ENCODE peak calls at places on chromosomes 11 and 22, in five cellular contexts. M is left lung, B is AG09309, W is fibroblast of pulmonary artery, F is HFFc6. A is an unnamed sample.

GRCh38 chr22:23762866-23763578 is at the start of gene C22orf15:
- DNase-seq in F (peak; percentile 56), M (no peak), W (peak; percentile 44), B (no peak), A (no peak)

GRCh38 chr11:43830928-43831440 is 49.6 kb upstream of the ALKBH3 start:
- DNase-seq in M (peak; percentile 51), F (peak; percentile 100), B (peak; percentile 99), W (peak; percentile 98), A (no peak)

GRCh38 chr11:125373426-125374391 is 122.4 kb downstream of the FEZ1 start:
- DNase-seq in W (peak; percentile 49), M (no peak), F (no peak), B (no peak), A (no peak)

GRCh38 chr11:90556612-90557011 is 333.8 kb upstream of the CHORDC1 start:
- DNase-seq in B (no peak), F (no peak), M (no peak), W (no peak), A (no peak)

GRCh38 chr11:23205156-23205871 is 345.0 kb upstream of the CCDC179 start:
- DNase-seq in F (peak; percentile 18), W (peak; percentile 38), B (no peak), M (no peak), A (no peak)

GRCh38 chr11:12410006-12410728 is 32.8 kb downstream of the PARVA start:
- DNase-seq in F (peak; percentile 62), B (no peak), M (no peak), W (peak; percentile 60), A (no peak)

GRCh38 chr11:22467248-22467647 is 129.1 kb downstream of the SLC17A6 start:
- DNase-seq in B (no peak), F (no peak), M (no peak), W (peak; percentile 18), A (no peak)

GRCh38 chr11:118615282-118615979 is 8.0 kb downstream of the PHLDB1 start:
- DNase-seq in B (no peak), F (no peak), M (no peak), W (no peak), A (no peak)

GRCh38 chr22:37144180-37144554 is 5.5 kb downstream of the IL2RB start:
- DNase-seq in W (no peak), M (no peak), B (no peak), F (no peak), A (no peak)

GRCh38 chr11:91686700-91687099 is 537.9 kb upstream of the FAT3 start:
- DNase-seq in W (no peak), F (no peak), M (no peak), B (no peak), A (no peak)

GRCh38 chr11:73257342-73258103 is 14.6 kb upstream of the P2RY6 start:
- DNase-seq in M (peak; percentile 61), W (peak; percentile 87), B (peak; percentile 89), F (peak; percentile 95), A (no peak)

GRCh38 chr22:30830907-30831306 is 136.2 kb downstream of the OSBP2 start:
- DNase-seq in M (no peak), W (peak; percentile 96), B (peak; percentile 84), F (peak; percentile 87), A (no peak)

GRCh38 chr11:64150481-64151239 is 15.3 kb downstream of the MACROD1 start:
- DNase-seq in W (no peak), F (no peak), M (no peak), B (no peak), A (no peak)

GRCh38 chr11:102974552-102975280 is 19.2 kb upstream of the MMP13 start:
- DNase-seq in W (peak; percentile 56), B (no peak), M (peak; percentile 33), F (peak; percentile 75), A (no peak)

GRCh38 chr11:76241243-76242000 is 35.1 kb upstream of the WNT11 start:
- DNase-seq in W (no peak), F (no peak), B (no peak), M (no peak), A (no peak)

GRCh38 chr22:48696371-48696770 is 1131.3 kb downstream of the BRD1 start:
- DNase-seq in B (no peak), F (no peak), M (no peak), W (no peak), A (no peak)

GRCh38 chr22:26466196-26466595 is 17.4 kb downstream of the HPS4 start:
- DNase-seq in B (no peak), M (no peak), F (no peak), W (no peak), A (no peak)

GRCh38 chr11:68038226-68038717 is 553 bp upstream of the TCIRG1 start:
- DNase-seq in F (no peak), M (no peak), W (no peak), B (no peak), A (no peak)

DNA sequence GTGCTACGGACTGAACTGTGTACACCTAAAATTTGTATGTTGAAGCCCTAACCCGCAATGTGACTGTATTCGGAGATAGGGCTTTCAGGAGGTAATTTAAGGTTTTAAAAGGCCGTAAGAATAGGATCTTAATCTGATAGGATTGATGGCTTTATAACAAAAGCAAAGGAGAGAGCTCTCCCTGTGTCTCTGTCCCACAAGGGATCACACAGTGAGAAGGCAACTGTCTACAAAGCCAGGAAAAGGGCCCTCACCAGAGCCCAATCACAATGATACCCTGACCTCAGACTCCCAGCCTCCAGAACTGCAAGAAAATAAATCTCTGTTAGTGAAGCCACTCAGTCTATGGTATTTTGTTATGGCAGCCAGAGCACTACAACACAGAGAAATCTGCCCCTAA is 208.7 kb upstream of the ZC3H12C start:
- DNase-seq in M (no peak), B (no peak), F (no peak), W (no peak), A (no peak)
- TF ChIP-seq CTCF in M (no peak), B (no peak), F (no peak), W (no peak), A (no peak)

GRCh38 chr22:27948569-27948968 is 29.5 kb upstream of the PITPNB start:
- DNase-seq in F (no peak), W (no peak), M (no peak), B (no peak), A (no peak)

GRCh38 chr22:27947461-27947860 is 28.4 kb upstream of the PITPNB start:
- DNase-seq in B (no peak), F (no peak), M (no peak), W (peak; percentile 57), A (no peak)

GRCh38 chr22:27949421-27949820 is 30.4 kb upstream of the PITPNB start:
- DNase-seq in M (no peak), W (no peak), B (no peak), F (no peak), A (no peak)

GRCh38 chr22:27952091-27952490 is 33.0 kb upstream of the PITPNB start:
- DNase-seq in M (no peak), F (peak; percentile 61), W (peak; percentile 80), B (no peak), A (no peak)

DNA sequence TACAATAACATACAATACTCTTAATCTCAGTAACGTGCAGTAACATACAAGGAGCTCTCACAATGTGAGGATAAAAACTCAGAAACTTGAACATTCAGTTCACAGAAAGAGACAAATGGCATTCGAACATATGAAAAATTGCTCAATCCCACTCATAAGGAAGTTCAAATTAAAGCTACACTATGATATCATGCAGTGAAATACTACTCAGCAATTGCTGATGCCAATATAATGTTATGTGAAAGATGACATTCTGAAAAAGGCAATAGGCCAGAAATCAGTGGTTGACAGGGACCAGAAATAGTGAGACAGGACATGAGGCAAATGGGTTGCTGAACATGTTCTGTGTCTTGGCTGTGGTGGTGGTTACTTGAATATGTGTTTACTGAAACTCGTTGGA is 33.7 kb upstream of the PITPNB start:
- DNase-seq in M (no peak), B (no peak), F (no peak), W (peak; percentile 40), A (no peak)
- TF ChIP-seq CTCF in M (no peak), B (no peak), F (no peak), W (no peak), A (no peak)

GRCh38 chr11:93169143-93169542 is 28.6 kb downstream of the SLC36A4 start:
- DNase-seq in W (no peak), B (no peak), M (no peak), F (no peak), A (no peak)

GRCh38 chr11:93166867-93167266 is 30.9 kb downstream of the SLC36A4 start:
- DNase-seq in F (no peak), W (no peak), B (no peak), M (no peak), A (no peak)

GRCh38 chr11:93166194-93166593 is 31.6 kb downstream of the SLC36A4 start:
- DNase-seq in B (no peak), M (no peak), F (no peak), W (no peak), A (no peak)

GRCh38 chr11:93169950-93170561 is 27.7 kb downstream of the SLC36A4 start:
- DNase-seq in M (no peak), F (peak; percentile 29), W (peak; percentile 55), B (no peak), A (no peak)
- TF ChIP-seq CTCF in M (no peak), F (peak; percentile 78), W (peak; percentile 47), B (peak; percentile 45), A (no peak)

GRCh38 chr11:33021937-33022336 is 6.3 kb downstream of the DEPDC7 start:
- DNase-seq in F (no peak), B (no peak), W (no peak), M (no peak), A (no peak)
- TF ChIP-seq CTCF in F (no peak), B (no peak), W (no peak), M (no peak), A (no peak)

GRCh38 chr22:17634696-17635095 is 3.9 kb upstream of the BCL2L13 start:
- DNase-seq in B (no peak), W (peak; percentile 62), M (no peak), F (no peak), A (no peak)

GRCh38 chr22:17633998-17634323 is 4.6 kb upstream of the BCL2L13 start:
- DNase-seq in M (no peak), B (no peak), F (no peak), W (no peak), A (no peak)

GRCh38 chr22:17637490-17638181 is 921 bp upstream of the BCL2L13 start:
- DNase-seq in W (no peak), M (no peak), B (no peak), F (no peak), A (no peak)

GRCh38 chr22:17638182-17638431 is 450 bp upstream of the BCL2L13 start:
- DNase-seq in F (no peak), W (no peak), M (no peak), B (no peak), A (no peak)

GRCh38 chr22:17638432-17639237 is at the start of gene BCL2L13:
- DNase-seq in B (no peak), F (peak; percentile 84), W (peak; percentile 92), M (peak; percentile 94), A (peak; percentile 87)
- TF ChIP-seq CTCF in B (no peak), F (peak; percentile 25), W (no peak), M (no peak), A (no peak)

GRCh38 chr22:44807232-44807631 is 54.9 kb downstream of the ARHGAP8 start:
- DNase-seq in B (no peak), F (no peak), M (no peak), W (no peak), A (no peak)

GRCh38 chr22:44805663-44806062 is 53.3 kb downstream of the ARHGAP8 start:
- DNase-seq in M (no peak), B (no peak), F (no peak), W (no peak), A (no peak)

GRCh38 chr22:44809456-44809855 is 57.1 kb downstream of the ARHGAP8 start:
- DNase-seq in M (no peak), W (no peak), B (no peak), F (no peak), A (no peak)

GRCh38 chr22:44811141-44811540 is 58.8 kb downstream of the ARHGAP8 start:
- DNase-seq in B (no peak), W (no peak), M (peak; percentile 23), F (no peak), A (no peak)

GRCh38 chr22:44807915-44808690 is 55.7 kb downstream of the ARHGAP8 start:
- DNase-seq in B (no peak), F (no peak), W (no peak), M (no peak), A (no peak)
- TF ChIP-seq CTCF in B (peak; percentile 24), F (peak; percentile 51), W (peak; percentile 21), M (no peak), A (no peak)